ENCODE peak calls at places on chromosomes 11 and 22, in five cellular contexts. S is IMR-90, M is GM23248, Q is OCI-LY7, E is mucosa of descending colon. C is an unnamed sample.
A peak's percentile ranks its signal among the peaks of the same experiment; 100 is the strongest.

GRCh38 chr11:31921066-31921465 is 109.9 kb upstream of the PAX6 start:
- DNase-seq in M (no peak), Q (no peak), E (no peak), S (no peak), C (peak; percentile 1)

GRCh38 chr11:20934521-20934920 is 265.1 kb downstream of the NELL1 start:
- DNase-seq in M (no peak), S (no peak), E (no peak), Q (no peak), C (no peak)

GRCh38 chr11:10742460-10743208 is 8.4 kb upstream of the CTR9 start:
- DNase-seq in Q (no peak), S (peak; percentile 88), M (peak; percentile 87), E (peak; percentile 60), C (peak; percentile 77)

GRCh38 chr22:23282089-23282501 is 101.8 kb downstream of the BCR start:
- DNase-seq in M (peak; percentile 82), S (peak; percentile 69), Q (no peak), E (no peak), C (peak; percentile 41)

GRCh38 chr22:24592144-24592845 is 578 bp downstream of the LRRC75B start:
- DNase-seq in Q (no peak), E (peak; percentile 55), M (peak; percentile 49), S (no peak), C (peak; percentile 23)

GRCh38 chr22:43945632-43946390 is 9.4 kb upstream of the SAMM50 start:
- DNase-seq in S (peak; percentile 59), M (peak; percentile 84), E (peak; percentile 83), Q (peak; percentile 72), C (peak; percentile 64)

GRCh38 chr11:31702966-31703365 is 108.2 kb downstream of the PAX6 start:
- DNase-seq in E (no peak), Q (no peak), S (peak; percentile 67), M (peak; percentile 55), C (peak; percentile 13)

GRCh38 chr11:63510360-63511130 is 4.7 kb downstream of the LGALS12 start:
- DNase-seq in M (peak; percentile 29), E (no peak), S (no peak), Q (no peak), C (peak; percentile 77)

GRCh38 chr11:17171342-17171741 is 36.4 kb downstream of the PIK3C2A start:
- DNase-seq in M (peak; percentile 65), S (peak; percentile 60), Q (no peak), E (no peak), C (peak; percentile 68)

GRCh38 chr11:72643547-72643946 is 30.7 kb downstream of the PDE2A start:
- DNase-seq in M (peak; percentile 60), Q (no peak), S (no peak), E (no peak), C (peak; percentile 18)

GRCh38 chr11:119417726-119418540 is 5.0 kb downstream of the THY1 start:
- DNase-seq in Q (no peak), M (peak; percentile 99), S (peak; percentile 96), E (no peak), C (peak; percentile 92)

GRCh38 chr11:115676768-115677167 is 172.6 kb upstream of the CADM1 start:
- DNase-seq in S (peak; percentile 81), Q (no peak), E (no peak), M (peak; percentile 35), C (no peak)

GRCh38 chr22:46619240-46619829 is 851 bp upstream of the GRAMD4 start:
- DNase-seq in E (no peak), Q (no peak), M (no peak), S (no peak), C (no peak)

GRCh38 chr11:111098091-111098490 is 147.4 kb upstream of the POU2AF2 start:
- DNase-seq in M (no peak), E (no peak), Q (no peak), S (no peak), C (no peak)

GRCh38 chr11:79449040-79449439 is 8.2 kb upstream of the TENM4 start:
- DNase-seq in Q (no peak), M (no peak), E (no peak), S (no peak), C (no peak)

GRCh38 chr22:20509344-20510047 is 2.1 kb downstream of the MED15 start:
- DNase-seq in Q (peak; percentile 42), E (peak; percentile 84), S (peak; percentile 94), M (peak; percentile 96), C (peak; percentile 94)

GRCh38 chr22:23012081-23012622 is 58.2 kb upstream of the GNAZ start:
- DNase-seq in E (no peak), Q (no peak), M (no peak), S (no peak), C (no peak)

GRCh38 chr11:112769573-112769972 is 191.6 kb upstream of the NCAM1 start:
- DNase-seq in Q (no peak), M (no peak), S (no peak), E (no peak), C (no peak)

GRCh38 chr11:70503878-70504240 is 105.5 kb downstream of the CTTN start:
- DNase-seq in M (no peak), S (no peak), E (peak; percentile 52), Q (no peak), C (no peak)

GRCh38 chr11:43217856-43218255 is 93.9 kb upstream of the API5 start:
- DNase-seq in E (no peak), M (no peak), S (no peak), Q (no peak), C (no peak)

GRCh38 chr22:38402204-38402603 is 52.8 kb downstream of the KCNJ4 start:
- DNase-seq in M (no peak), Q (no peak), S (no peak), E (no peak), C (no peak)

GRCh38 chr11:46075168-46075567 is 46.1 kb downstream of the PHF21A start:
- DNase-seq in S (peak; percentile 84), E (no peak), M (peak; percentile 30), Q (no peak), C (peak; percentile 53)

GRCh38 chr11:72672839-72673238 is 1.4 kb downstream of the PDE2A start:
- DNase-seq in E (no peak), M (no peak), Q (no peak), S (no peak), C (no peak)

GRCh38 chr22:27206747-27207133 is 549.4 kb downstream of the MIAT start:
- DNase-seq in E (no peak), M (no peak), S (no peak), Q (no peak), C (no peak)

GRCh38 chr22:50314081-50314454 is 6.6 kb upstream of the PLXNB2 start:
- DNase-seq in Q (no peak), E (no peak), M (no peak), S (no peak), C (no peak)
- H3K4me3 ChIP-seq in Q (peak overlapping the region; percentile 71), E (no peak overlapping the region), M (no peak overlapping the region), S (no peak overlapping the region), C (no peak overlapping the region)

DNA sequence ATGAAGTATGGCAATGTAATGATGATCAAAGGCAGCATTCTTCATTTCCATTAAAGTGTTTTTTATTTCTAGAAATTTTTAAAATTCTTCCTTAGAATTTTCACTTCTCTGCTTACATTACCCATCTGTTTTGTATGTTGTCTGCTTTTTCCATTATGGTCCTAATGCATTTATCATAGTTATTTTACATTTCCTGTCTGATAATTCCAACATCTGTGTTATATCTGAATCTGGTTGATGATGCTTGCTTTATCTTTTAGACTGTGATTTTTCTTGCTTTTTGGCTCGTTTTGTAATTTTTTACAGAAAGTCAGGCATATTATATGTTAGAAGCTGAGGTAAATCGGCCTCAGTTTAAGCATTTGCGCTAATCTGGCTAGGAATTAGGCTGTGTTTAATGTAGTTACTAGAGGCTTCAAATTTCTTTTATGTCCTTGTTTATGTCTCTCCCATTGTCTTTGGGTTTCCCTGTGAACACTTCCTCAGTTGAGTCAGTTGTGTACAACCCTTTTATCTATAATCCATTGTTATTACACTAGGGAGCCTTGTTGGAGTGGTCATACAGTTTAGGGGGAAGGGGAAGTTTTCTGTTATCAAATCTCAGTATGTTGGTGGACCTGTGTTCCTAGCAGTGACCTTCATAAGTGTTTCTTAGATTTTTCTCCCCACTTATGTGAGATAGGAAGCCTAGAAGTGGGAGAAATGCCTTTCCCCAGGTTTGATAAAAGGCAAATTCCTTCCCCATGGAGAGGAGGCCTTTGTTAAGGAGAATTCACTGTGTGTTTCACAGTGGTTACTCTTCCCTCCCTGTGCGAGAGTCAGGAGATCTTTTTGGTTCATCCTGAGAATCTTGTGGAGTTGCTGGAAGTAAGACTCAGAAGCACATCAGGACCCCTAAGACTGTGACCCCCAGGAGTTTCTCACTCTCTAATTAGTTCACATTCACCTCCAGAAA is 437.5 kb downstream of the INSC start:
- DNase-seq in E (no peak), Q (no peak), M (no peak), S (no peak), C (no peak)
- H3K4me3 ChIP-seq in E (no peak overlapping the region), Q (no peak overlapping the region), M (no peak overlapping the region), S (no peak overlapping the region), C (no peak overlapping the region)

DNA sequence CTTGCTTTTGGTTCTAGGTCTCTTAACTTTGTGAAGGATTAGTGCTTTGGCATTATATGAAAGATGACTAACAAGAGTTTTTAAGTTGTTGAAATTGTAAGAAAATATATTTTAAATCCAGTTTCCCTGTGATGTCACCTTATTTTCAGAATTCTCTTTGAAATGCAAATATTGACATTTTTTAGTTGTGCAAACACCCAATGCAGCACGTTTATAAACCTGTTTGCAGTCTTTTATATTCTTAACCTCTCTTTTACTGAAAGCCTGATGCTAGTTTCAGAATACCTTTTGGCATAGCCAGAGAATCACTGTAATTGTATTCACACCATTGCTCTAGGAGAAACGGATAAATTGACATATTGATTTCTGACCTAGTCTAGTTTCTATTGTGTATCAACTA is 42.8 kb upstream of the SLC37A2 start:
- DNase-seq in M (no peak), E (no peak), S (no peak), Q (no peak), C (no peak)
- H3K4me3 ChIP-seq in M (no peak overlapping the region), E (no peak overlapping the region), S (no peak overlapping the region), Q (no peak overlapping the region), C (no peak overlapping the region)

GRCh38 chr11:13405220-13405619 is 57.8 kb downstream of the BTBD10 start:
- DNase-seq in E (peak; percentile 84), M (no peak), S (no peak), Q (no peak), C (no peak)
- H3K4me3 ChIP-seq in E (no peak overlapping the region), M (no peak overlapping the region), S (no peak overlapping the region), Q (no peak overlapping the region), C (no peak overlapping the region)

C was measured in fibroblast of the aortic adventitia.